ENCODE peak calls at places on chromosomes 1 and 21, in nine cellular contexts. D, V, Y, Z, M, R, C, K and O are unnamed samples.

GRCh38 chr1:71666609-71667008 is 585.8 kb upstream of the ZRANB2 start:
- DNase-seq in D (no peak), V (no peak), Y (no peak), Z (no peak), M (no peak), R (no peak), C (no peak), K (no peak), O (no peak)

GRCh38 chr21:35716886-35717285 is 343.4 kb downstream of the SETD4 start:
- DNase-seq in D (no peak), V (no peak), Y (no peak), Z (no peak), M (no peak), R (no peak), C (no peak), K (no peak), O (no peak)

GRCh38 chr21:43717967-43718871 is 710 bp upstream of the PDXK start:
- DNase-seq in D (peak), V (no peak), Y (no peak), Z (no peak), M (no peak), R (no peak), C (no peak), K (no peak), O (no peak)

GRCh38 chr21:32819702-32820101 is 48.1 kb upstream of the PAXBP1 start:
- DNase-seq in D (no peak), V (no peak), Y (no peak), Z (no peak), M (no peak), R (no peak), C (no peak), K (peak), O (no peak)

GRCh38 chr1:242544071-242544470 is 19.6 kb upstream of the PLD5 start:
- DNase-seq in D (no peak), V (no peak), Y (no peak), Z (no peak), M (no peak), R (no peak), C (no peak), K (no peak), O (no peak)

GRCh38 chr1:185813401-185813979 is 79.3 kb downstream of the HMCN1 start:
- DNase-seq in D (no peak), V (no peak), Y (no peak), Z (peak), M (no peak), R (peak), C (no peak), K (peak), O (no peak)

GRCh38 chr1:38559180-38559874 is 300.2 kb downstream of the RRAGC start:
- DNase-seq in D (peak), V (no peak), Y (peak), Z (peak), M (peak), R (no peak), C (no peak), K (no peak), O (no peak)

GRCh38 chr21:39120876-39121599 is 62.2 kb downstream of the PSMG1 start:
- DNase-seq in D (no peak), V (no peak), Y (no peak), Z (no peak), M (no peak), R (no peak), C (no peak), K (no peak), O (no peak)

GRCh38 chr1:2519029-2519685 is 7.2 kb downstream of the PANK4 start:
- DNase-seq in D (no peak), V (no peak), Y (no peak), Z (no peak), M (no peak), R (peak), C (no peak), K (no peak), O (no peak)

GRCh38 chr1:34889705-34890104 is 30.2 kb upstream of the SMIM12 start:
- DNase-seq in D (no peak), V (no peak), Y (no peak), Z (no peak), M (no peak), R (no peak), C (no peak), K (no peak), O (no peak)

GRCh38 chr1:226686440-226687436 is 52.3 kb downstream of the ITPKB start:
- DNase-seq in D (no peak), V (no peak), Y (peak), Z (no peak), M (no peak), R (no peak), C (no peak), K (no peak), O (no peak)

GRCh38 chr21:31566061-31566460 is 93.4 kb upstream of the SOD1 start:
- DNase-seq in D (no peak), V (no peak), Y (peak), Z (no peak), M (no peak), R (peak), C (no peak), K (no peak), O (no peak)

GRCh38 chr1:222372221-222372620 is 175.7 kb downstream of the HHIPL2 start:
- DNase-seq in D (no peak), V (no peak), Y (no peak), Z (no peak), M (no peak), R (no peak), C (no peak), K (no peak), O (no peak)

GRCh38 chr1:5287178-5288155 is 633.1 kb downstream of the AJAP1 start:
- DNase-seq in D (no peak), V (no peak), Y (no peak), Z (no peak), M (no peak), R (no peak), C (no peak), K (no peak), O (no peak)